ENCODE peak calls at places on chromosomes 16 and 17, in five cellular contexts. G, Q, W, A and O are unnamed samples.
A peak's percentile ranks its signal among the peaks of the same experiment; 100 is the strongest.

GRCh38 chr16:50925758-50926357 is 184.0 kb downstream of the CYLD start:
- DNase-seq in A (no peak), W (no peak), Q (no peak), G (no peak), O (no peak)

GRCh38 chr17:41660221-41660711 is 28.4 kb upstream of the EIF1 start:
- DNase-seq in A (no peak), W (no peak), G (no peak), Q (no peak), O (no peak)

GRCh38 chr17:80160536-80160935 is 9.3 kb upstream of the CARD14 start:
- DNase-seq in G (no peak), A (no peak), W (no peak), Q (no peak), O (no peak)

GRCh38 chr17:16419929-16420271 is 4.5 kb downstream of the TRPV2 start:
- DNase-seq in G (no peak), A (no peak), Q (no peak), W (peak; percentile 55), O (no peak)

GRCh38 chr17:71224824-71225575 is 895.8 kb upstream of the SOX9 start:
- DNase-seq in Q (no peak), A (no peak), G (no peak), W (no peak), O (no peak)

GRCh38 chr16:48444574-48444973 is 59.4 kb upstream of the SIAH1 start:
- DNase-seq in Q (no peak), W (no peak), A (no peak), G (no peak), O (peak; percentile 18)

GRCh38 chr17:72687941-72688340 is 404.5 kb downstream of the SLC39A11 start:
- DNase-seq in A (no peak), Q (no peak), W (no peak), G (no peak), O (no peak)

GRCh38 chr17:4544656-4545216 is 10.4 kb downstream of the MYBBP1A start:
- DNase-seq in W (no peak), Q (no peak), A (no peak), G (no peak), O (peak; percentile 46)

GRCh38 chr16:50680907-50681885 is at the start of gene SNX20:
- DNase-seq in W (peak; percentile 76), A (peak; percentile 33), Q (peak; percentile 93), G (no peak), O (no peak)

GRCh38 chr16:2156025-2156848 is 655 bp downstream of the TRAF7 start:
- DNase-seq in A (no peak), Q (peak; percentile 90), W (no peak), G (no peak), O (no peak)

GRCh38 chr17:21119247-21119944 is 7.4 kb upstream of the DHRS7B start:
- DNase-seq in G (peak; percentile 40), W (peak; percentile 69), Q (peak; percentile 89), A (peak; percentile 53), O (peak; percentile 38)

GRCh38 chr17:31684901-31685300 is 174.1 kb downstream of the COPRS start:
- DNase-seq in A (no peak), G (no peak), Q (no peak), W (no peak), O (no peak)

GRCh38 chr17:2853111-2853721 is 57.0 kb downstream of the RAP1GAP2 start:
- DNase-seq in G (no peak), W (peak; percentile 32), Q (peak; percentile 82), A (peak; percentile 58), O (no peak)

GRCh38 chr17:19000531-19001011 is 4.0 kb downstream of the FAM83G start:
- DNase-seq in W (no peak), A (no peak), G (no peak), Q (no peak), O (no peak)

GRCh38 chr16:81703177-81704155 is 75.6 kb upstream of the PLCG2 start:
- DNase-seq in G (no peak), A (peak; percentile 4), Q (peak; percentile 46), W (no peak), O (no peak)

GRCh38 chr17:73936908-73937627 is 266.4 kb upstream of the RPL38 start:
- DNase-seq in A (no peak), Q (no peak), W (no peak), G (no peak), O (no peak)

GRCh38 chr17:73940511-73940910 is 263.0 kb upstream of the RPL38 start:
- DNase-seq in A (no peak), G (no peak), Q (no peak), W (no peak), O (no peak)

GRCh38 chr17:73941919-73942530 is 261.5 kb upstream of the RPL38 start:
- DNase-seq in A (no peak), G (no peak), W (no peak), Q (no peak), O (no peak)

GRCh38 chr17:73938706-73939105 is 264.8 kb upstream of the RPL38 start:
- DNase-seq in G (no peak), W (no peak), A (no peak), Q (no peak), O (no peak)

DNA sequence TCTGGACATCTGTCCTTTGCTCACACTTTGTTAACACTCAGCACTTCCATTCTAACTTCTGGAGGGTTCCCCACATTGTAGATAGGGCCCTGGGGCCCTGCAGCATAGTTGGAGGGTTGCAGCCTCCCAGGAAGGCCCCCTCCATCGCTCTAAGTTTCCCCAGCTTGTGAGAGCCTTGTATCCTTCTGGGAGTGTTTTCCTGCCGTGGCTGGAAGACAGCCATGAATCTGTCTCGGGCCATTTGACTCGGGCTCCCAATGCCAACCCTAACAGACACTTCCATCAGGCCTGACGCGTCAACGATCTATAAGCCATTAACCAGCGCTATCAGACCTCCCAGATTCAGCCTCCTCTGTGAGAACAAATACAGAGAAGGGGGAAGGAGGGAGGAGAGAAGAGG is 263.7 kb upstream of the RPL38 start:
- DNase-seq in G (no peak), W (no peak), A (no peak), Q (no peak), O (no peak)
- TF ChIP-seq CTCF in G (no peak), W (no peak), A (no peak), Q (no peak), O (no peak)

DNA sequence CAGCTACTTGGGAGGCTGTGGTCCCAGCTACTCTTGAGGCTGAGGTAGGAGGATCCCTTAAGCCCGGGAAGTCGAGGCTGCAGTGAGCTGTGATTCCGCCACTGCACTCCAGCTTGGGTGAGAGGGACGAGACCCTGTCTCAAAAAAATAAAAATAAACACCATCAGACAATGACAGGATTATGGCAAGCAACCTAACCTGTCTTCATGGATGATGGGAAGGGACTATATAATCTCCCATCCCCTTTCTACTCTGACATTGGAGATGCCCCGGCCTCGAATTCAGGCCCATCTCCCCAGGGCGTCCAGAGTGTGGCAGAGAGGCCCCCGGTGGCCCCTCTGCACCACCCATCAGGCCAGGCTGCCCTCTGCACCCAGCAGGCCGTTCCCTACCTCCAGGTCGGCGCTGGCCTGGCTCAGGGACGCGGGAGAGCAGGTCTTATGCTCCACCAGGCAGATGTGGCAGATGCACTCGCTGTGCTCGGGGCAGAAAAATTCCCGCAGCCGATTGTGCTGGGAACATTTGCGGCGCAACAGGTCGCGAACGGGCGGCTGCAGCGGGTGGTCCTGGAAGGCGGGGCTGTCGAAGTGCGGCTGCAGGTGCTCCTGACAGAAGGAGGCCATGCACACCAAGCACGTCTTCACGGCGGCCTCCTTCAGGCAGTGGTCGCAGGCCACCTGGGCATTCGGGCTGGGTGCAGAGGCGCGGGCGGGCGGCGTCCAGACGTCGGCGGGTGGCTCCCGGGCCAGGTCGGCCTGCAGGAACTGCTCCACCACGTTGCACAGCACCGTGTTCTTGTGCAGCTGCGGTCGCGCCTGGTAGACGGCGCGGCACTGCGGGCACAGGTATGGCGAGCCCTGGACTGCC is 616 bp downstream of the TRIM25 start:
- DNase-seq in A (no peak), Q (no peak), G (no peak), W (peak; percentile 29), O (no peak)
- H3K4me1 ChIP-seq in A (peaks cover 79% of the 10 kb centered on the region), Q (peaks cover 82% of the 10 kb centered on the region), G (peaks cover 22% of the 10 kb centered on the region), W (peaks cover 33% of the 10 kb centered on the region), O (peaks cover 62% of the 10 kb centered on the region)

GRCh38 chr16:71443714-71444113 is 1.9 kb upstream of the TLE7 start:
- DNase-seq in W (no peak), G (no peak), A (no peak), Q (no peak), O (no peak)

GRCh38 chr16:71439531-71439930 is 2.3 kb downstream of the TLE7 start:
- DNase-seq in Q (no peak), G (no peak), W (no peak), A (no peak), O (no peak)

GRCh38 chr16:71441348-71441781 is 489 bp downstream of the TLE7 start:
- DNase-seq in Q (no peak), G (no peak), A (no peak), W (peak; percentile 27), O (no peak)

GRCh38 chr16:71440669-71441347 is 1.0 kb downstream of the TLE7 start:
- DNase-seq in W (no peak), A (no peak), Q (no peak), G (no peak), O (no peak)

DNA sequence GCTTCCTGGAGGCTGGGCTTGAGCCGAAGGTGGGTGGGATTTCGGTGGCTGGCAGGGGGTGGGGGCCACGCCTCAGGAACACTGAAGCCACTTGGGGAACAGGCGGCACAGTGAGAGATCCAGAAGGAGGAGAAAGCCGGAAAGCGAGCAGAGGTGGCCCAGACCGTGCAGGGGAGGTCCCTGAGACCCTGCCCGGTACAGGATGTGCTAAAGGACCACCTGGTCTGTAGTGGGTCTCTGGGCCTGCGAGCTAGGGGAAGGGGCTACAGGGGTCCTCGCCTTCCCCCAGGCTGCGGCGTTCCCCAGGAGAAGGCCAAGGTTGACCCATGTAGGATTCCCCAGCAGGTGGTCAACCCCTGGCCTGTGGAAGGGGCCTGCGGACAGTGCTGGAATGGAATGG is at the start of gene TLE7:
- DNase-seq in G (no peak), A (no peak), Q (no peak), W (no peak), O (no peak)
- H3K9me3 ChIP-seq in G (peaks cover 69% of the 10 kb centered on the region), A (peaks cover 66% of the 10 kb centered on the region), Q (peaks cover 35% of the 10 kb centered on the region), W (peaks cover 4% of the 10 kb centered on the region), O (peaks cover 16% of the 10 kb centered on the region)

GRCh38 chr17:40621558-40621957 is 26.1 kb downstream of the SMARCE1 start:
- DNase-seq in A (no peak), G (no peak), W (no peak), Q (no peak), O (no peak)
- TF ChIP-seq CTCF in A (no peak), G (no peak), W (no peak), Q (no peak), O (no peak)

GRCh38 chr17:29712677-29713076 is 90.0 kb upstream of the CORO6 start:
- DNase-seq in G (no peak), Q (no peak), W (no peak), A (no peak), O (no peak)
- H3K4me1 ChIP-seq in G (peaks cover 5% of the 10 kb centered on the region), Q (peaks cover 99% of the 10 kb centered on the region), W (peaks cover 32% of the 10 kb centered on the region), A (peaks cover 77% of the 10 kb centered on the region), O (peaks cover 86% of the 10 kb centered on the region)

GRCh38 chr17:6669479-6670212 is 18.1 kb downstream of the C17orf100 start:
- DNase-seq in W (no peak), A (no peak), Q (no peak), G (no peak), O (no peak)
- H3K9me3 ChIP-seq in W (no peaks in the 10 kb centered on the region), A (no peaks in the 10 kb centered on the region), Q (no peaks in the 10 kb centered on the region), G (no peaks in the 10 kb centered on the region), O (no peaks in the 10 kb centered on the region)